ENCODE peak calls at places on chromosomes 7 and 10, in four cellular contexts. One of them, this sample, is unnamed.

GRCh38 chr7:70893422-70893821 is 238.5 kb upstream of the GALNT17 start:
- DNase-seq in mammary epithelial cell: no peak
- DNase-seq in tibial nerve: no peak
- DNase-seq in fibroblast of gingiva: no peak
- DNase-seq in this sample: no peak

GRCh38 chr7:6508539-6508938 is 42.7 kb downstream of the GRID2IP start:
- DNase-seq in tibial nerve: no peak
- DNase-seq in fibroblast of gingiva: no peak
- DNase-seq in mammary epithelial cell: no peak
- DNase-seq in this sample: no peak

GRCh38 chr7:17142831-17143541 is 155.5 kb upstream of the AHR start:
- DNase-seq in tibial nerve: no peak
- DNase-seq in mammary epithelial cell: peak
- DNase-seq in fibroblast of gingiva: peak
- DNase-seq in this sample: no peak

GRCh38 chr10:3568983-3569382 is 216.0 kb downstream of the KLF6 start:
- DNase-seq in fibroblast of gingiva: no peak
- DNase-seq in tibial nerve: no peak
- DNase-seq in mammary epithelial cell: no peak
- DNase-seq in this sample: peak

GRCh38 chr10:124084693-124085092 is 8.7 kb downstream of the CHST15 start:
- DNase-seq in mammary epithelial cell: no peak
- DNase-seq in tibial nerve: no peak
- DNase-seq in fibroblast of gingiva: no peak
- DNase-seq in this sample: no peak

GRCh38 chr10:120433176-120433575 is 23.9 kb upstream of the PLPP4 start:
- DNase-seq in tibial nerve: no peak
- DNase-seq in mammary epithelial cell: no peak
- DNase-seq in fibroblast of gingiva: no peak
- DNase-seq in this sample: no peak

GRCh38 chr7:141584935-141585334 is 33.7 kb downstream of the AGK start:
- DNase-seq in mammary epithelial cell: no peak
- DNase-seq in tibial nerve: no peak
- DNase-seq in fibroblast of gingiva: no peak
- DNase-seq in this sample: no peak

GRCh38 chr10:114103286-114103685 is 59.6 kb downstream of the ADRB1 start:
- DNase-seq in mammary epithelial cell: peak
- DNase-seq in fibroblast of gingiva: peak
- DNase-seq in tibial nerve: no peak
- DNase-seq in this sample: no peak

GRCh38 chr10:115706482-115707076 is 566.4 kb downstream of the GFRA1 start:
- DNase-seq in tibial nerve: peak
- DNase-seq in fibroblast of gingiva: peak
- DNase-seq in mammary epithelial cell: peak
- DNase-seq in this sample: no peak